ENCODE peak calls at places on chromosomes 3 and 15, in five cellular contexts. One of them, this sample, is unnamed.

GRCh38 chr3:58082047-58082446 is 73.8 kb downstream of the FLNB start:
- DNase-seq in caudate nucleus: no peak
- DNase-seq in activated T-helper 1 cell treated with anti-CD3 and anti-CD28 coated beads, Interleukin-12 subunit alpha, Interleukin-12 subunit beta, Interleukin-2, Interleukin-4 antibody, amounts not matched to agents 30 ng/mL and 10 ng/mL and 1 ng/mL, durations not matched to agents 14 hours and 24 hours and 36 hours: peak
- DNase-seq in B cell: no peak
- DNase-seq in fibroblast of pulmonary artery: peak
- DNase-seq in this sample: no peak

GRCh38 chr15:68578960-68579935 is at the start of gene CORO2B:
- DNase-seq in B cell: no peak
- DNase-seq in fibroblast of pulmonary artery: peak
- DNase-seq in activated T-helper 1 cell treated with anti-CD3 and anti-CD28 coated beads, Interleukin-12 subunit alpha, Interleukin-12 subunit beta, Interleukin-2, Interleukin-4 antibody, amounts not matched to agents 30 ng/mL and 10 ng/mL and 1 ng/mL, durations not matched to agents 14 hours and 24 hours and 36 hours: no peak
- DNase-seq in caudate nucleus: no peak
- DNase-seq in this sample: peak

GRCh38 chr15:48631191-48631770 is 14.2 kb downstream of the FBN1 start:
- DNase-seq in activated T-helper 1 cell treated with anti-CD3 and anti-CD28 coated beads, Interleukin-12 subunit alpha, Interleukin-12 subunit beta, Interleukin-2, Interleukin-4 antibody, amounts not matched to agents 30 ng/mL and 10 ng/mL and 1 ng/mL, durations not matched to agents 14 hours and 24 hours and 36 hours: no peak
- DNase-seq in B cell: no peak
- DNase-seq in fibroblast of pulmonary artery: peak
- DNase-seq in caudate nucleus: no peak
- DNase-seq in this sample: no peak

GRCh38 chr3:126985143-126985985 is 2.4 kb downstream of the PLXNA1 start:
- DNase-seq in caudate nucleus: no peak
- DNase-seq in B cell: no peak
- DNase-seq in fibroblast of pulmonary artery: no peak
- DNase-seq in activated T-helper 1 cell treated with anti-CD3 and anti-CD28 coated beads, Interleukin-12 subunit alpha, Interleukin-12 subunit beta, Interleukin-2, Interleukin-4 antibody, amounts not matched to agents 30 ng/mL and 10 ng/mL and 1 ng/mL, durations not matched to agents 14 hours and 24 hours and 36 hours: no peak
- DNase-seq in this sample: no peak

GRCh38 chr15:27482344-27482743 is 511.4 kb downstream of the GABRG3 start:
- DNase-seq in caudate nucleus: no peak
- DNase-seq in activated T-helper 1 cell treated with anti-CD3 and anti-CD28 coated beads, Interleukin-12 subunit alpha, Interleukin-12 subunit beta, Interleukin-2, Interleukin-4 antibody, amounts not matched to agents 30 ng/mL and 10 ng/mL and 1 ng/mL, durations not matched to agents 14 hours and 24 hours and 36 hours: no peak
- DNase-seq in B cell: no peak
- DNase-seq in fibroblast of pulmonary artery: no peak
- DNase-seq in this sample: no peak

GRCh38 chr3:32077260-32078084 is 28.9 kb upstream of the GPD1L start:
- DNase-seq in fibroblast of pulmonary artery: peak
- DNase-seq in B cell: no peak
- DNase-seq in caudate nucleus: no peak
- DNase-seq in activated T-helper 1 cell treated with anti-CD3 and anti-CD28 coated beads, Interleukin-12 subunit alpha, Interleukin-12 subunit beta, Interleukin-2, Interleukin-4 antibody, amounts not matched to agents 30 ng/mL and 10 ng/mL and 1 ng/mL, durations not matched to agents 14 hours and 24 hours and 36 hours: no peak
- DNase-seq in this sample: no peak

GRCh38 chr3:82586414-82586813 is 825.0 kb upstream of the GBE1 start:
- DNase-seq in B cell: no peak
- DNase-seq in caudate nucleus: no peak
- DNase-seq in activated T-helper 1 cell treated with anti-CD3 and anti-CD28 coated beads, Interleukin-12 subunit alpha, Interleukin-12 subunit beta, Interleukin-2, Interleukin-4 antibody, amounts not matched to agents 30 ng/mL and 10 ng/mL and 1 ng/mL, durations not matched to agents 14 hours and 24 hours and 36 hours: no peak
- DNase-seq in fibroblast of pulmonary artery: no peak
- DNase-seq in this sample: no peak

GRCh38 chr15:81611679-81612078 is 237.7 kb upstream of the TMC3 start:
- DNase-seq in fibroblast of pulmonary artery: no peak
- DNase-seq in B cell: no peak
- DNase-seq in activated T-helper 1 cell treated with anti-CD3 and anti-CD28 coated beads, Interleukin-12 subunit alpha, Interleukin-12 subunit beta, Interleukin-2, Interleukin-4 antibody, amounts not matched to agents 30 ng/mL and 10 ng/mL and 1 ng/mL, durations not matched to agents 14 hours and 24 hours and 36 hours: no peak
- DNase-seq in caudate nucleus: no peak
- DNase-seq in this sample: no peak

GRCh38 chr15:68789921-68790575 is 30.6 kb downstream of the ANP32A start:
- DNase-seq in caudate nucleus: no peak
- DNase-seq in fibroblast of pulmonary artery: peak
- DNase-seq in activated T-helper 1 cell treated with anti-CD3 and anti-CD28 coated beads, Interleukin-12 subunit alpha, Interleukin-12 subunit beta, Interleukin-2, Interleukin-4 antibody, amounts not matched to agents 30 ng/mL and 10 ng/mL and 1 ng/mL, durations not matched to agents 14 hours and 24 hours and 36 hours: no peak
- DNase-seq in B cell: no peak
- DNase-seq in this sample: no peak

GRCh38 chr3:111690242-111690641 is 95.1 kb upstream of the ZBED2 start:
- DNase-seq in fibroblast of pulmonary artery: no peak
- DNase-seq in B cell: no peak
- DNase-seq in activated T-helper 1 cell treated with anti-CD3 and anti-CD28 coated beads, Interleukin-12 subunit alpha, Interleukin-12 subunit beta, Interleukin-2, Interleukin-4 antibody, amounts not matched to agents 30 ng/mL and 10 ng/mL and 1 ng/mL, durations not matched to agents 14 hours and 24 hours and 36 hours: no peak
- DNase-seq in caudate nucleus: no peak
- DNase-seq in this sample: no peak

GRCh38 chr15:43229977-43230376 is 9.2 kb upstream of the EPB42 start:
- DNase-seq in caudate nucleus: no peak
- DNase-seq in fibroblast of pulmonary artery: no peak
- DNase-seq in B cell: no peak
- DNase-seq in activated T-helper 1 cell treated with anti-CD3 and anti-CD28 coated beads, Interleukin-12 subunit alpha, Interleukin-12 subunit beta, Interleukin-2, Interleukin-4 antibody, amounts not matched to agents 30 ng/mL and 10 ng/mL and 1 ng/mL, durations not matched to agents 14 hours and 24 hours and 36 hours: no peak
- DNase-seq in this sample: no peak

GRCh38 chr3:24128195-24129005 is 183.3 kb downstream of the NR1D2 start:
- DNase-seq in B cell: no peak
- DNase-seq in fibroblast of pulmonary artery: peak
- DNase-seq in caudate nucleus: no peak
- DNase-seq in activated T-helper 1 cell treated with anti-CD3 and anti-CD28 coated beads, Interleukin-12 subunit alpha, Interleukin-12 subunit beta, Interleukin-2, Interleukin-4 antibody, amounts not matched to agents 30 ng/mL and 10 ng/mL and 1 ng/mL, durations not matched to agents 14 hours and 24 hours and 36 hours: no peak
- DNase-seq in this sample: peak

GRCh38 chr3:39147711-39148115 is 5.7 kb downstream of the CSRNP1 start:
- DNase-seq in caudate nucleus: no peak
- DNase-seq in activated T-helper 1 cell treated with anti-CD3 and anti-CD28 coated beads, Interleukin-12 subunit alpha, Interleukin-12 subunit beta, Interleukin-2, Interleukin-4 antibody, amounts not matched to agents 30 ng/mL and 10 ng/mL and 1 ng/mL, durations not matched to agents 14 hours and 24 hours and 36 hours: peak
- DNase-seq in B cell: no peak
- DNase-seq in fibroblast of pulmonary artery: peak
- DNase-seq in this sample: no peak

GRCh38 chr3:50134367-50134766 is 20.8 kb upstream of the SEMA3F start:
- DNase-seq in B cell: no peak
- DNase-seq in activated T-helper 1 cell treated with anti-CD3 and anti-CD28 coated beads, Interleukin-12 subunit alpha, Interleukin-12 subunit beta, Interleukin-2, Interleukin-4 antibody, amounts not matched to agents 30 ng/mL and 10 ng/mL and 1 ng/mL, durations not matched to agents 14 hours and 24 hours and 36 hours: no peak
- DNase-seq in caudate nucleus: no peak
- DNase-seq in fibroblast of pulmonary artery: no peak
- DNase-seq in this sample: no peak

GRCh38 chr3:104952587-104952986 is 414.1 kb upstream of the ALCAM start:
- DNase-seq in caudate nucleus: no peak
- DNase-seq in B cell: no peak
- DNase-seq in activated T-helper 1 cell treated with anti-CD3 and anti-CD28 coated beads, Interleukin-12 subunit alpha, Interleukin-12 subunit beta, Interleukin-2, Interleukin-4 antibody, amounts not matched to agents 30 ng/mL and 10 ng/mL and 1 ng/mL, durations not matched to agents 14 hours and 24 hours and 36 hours: no peak
- DNase-seq in fibroblast of pulmonary artery: peak
- DNase-seq in this sample: peak

GRCh38 chr15:98776607-98777281 is 128.4 kb downstream of the IGF1R start:
- DNase-seq in fibroblast of pulmonary artery: peak
- DNase-seq in caudate nucleus: no peak
- DNase-seq in activated T-helper 1 cell treated with anti-CD3 and anti-CD28 coated beads, Interleukin-12 subunit alpha, Interleukin-12 subunit beta, Interleukin-2, Interleukin-4 antibody, amounts not matched to agents 30 ng/mL and 10 ng/mL and 1 ng/mL, durations not matched to agents 14 hours and 24 hours and 36 hours: no peak
- DNase-seq in B cell: no peak
- DNase-seq in this sample: no peak

GRCh38 chr15:88529021-88529630 is 17.4 kb downstream of the DET1 start:
- DNase-seq in B cell: no peak
- DNase-seq in activated T-helper 1 cell treated with anti-CD3 and anti-CD28 coated beads, Interleukin-12 subunit alpha, Interleukin-12 subunit beta, Interleukin-2, Interleukin-4 antibody, amounts not matched to agents 30 ng/mL and 10 ng/mL and 1 ng/mL, durations not matched to agents 14 hours and 24 hours and 36 hours: no peak
- DNase-seq in caudate nucleus: no peak
- DNase-seq in fibroblast of pulmonary artery: peak
- DNase-seq in this sample: no peak

GRCh38 chr3:49609815-49610214 is 55.5 kb downstream of the BSN start:
- DNase-seq in activated T-helper 1 cell treated with anti-CD3 and anti-CD28 coated beads, Interleukin-12 subunit alpha, Interleukin-12 subunit beta, Interleukin-2, Interleukin-4 antibody, amounts not matched to agents 30 ng/mL and 10 ng/mL and 1 ng/mL, durations not matched to agents 14 hours and 24 hours and 36 hours: no peak
- DNase-seq in B cell: no peak
- DNase-seq in caudate nucleus: no peak
- DNase-seq in fibroblast of pulmonary artery: no peak
- DNase-seq in this sample: no peak

GRCh38 chr15:86001200-86001599 is 78.5 kb upstream of the AGBL1 start:
- DNase-seq in caudate nucleus: no peak
- DNase-seq in activated T-helper 1 cell treated with anti-CD3 and anti-CD28 coated beads, Interleukin-12 subunit alpha, Interleukin-12 subunit beta, Interleukin-2, Interleukin-4 antibody, amounts not matched to agents 30 ng/mL and 10 ng/mL and 1 ng/mL, durations not matched to agents 14 hours and 24 hours and 36 hours: no peak
- DNase-seq in B cell: no peak
- DNase-seq in fibroblast of pulmonary artery: no peak
- DNase-seq in this sample: no peak

GRCh38 chr3:156551746-156552145 is 3.2 kb downstream of the SSR3 start:
- DNase-seq in fibroblast of pulmonary artery: peak
- DNase-seq in caudate nucleus: no peak
- DNase-seq in B cell: no peak
- DNase-seq in activated T-helper 1 cell treated with anti-CD3 and anti-CD28 coated beads, Interleukin-12 subunit alpha, Interleukin-12 subunit beta, Interleukin-2, Interleukin-4 antibody, amounts not matched to agents 30 ng/mL and 10 ng/mL and 1 ng/mL, durations not matched to agents 14 hours and 24 hours and 36 hours: no peak
- DNase-seq in this sample: peak

GRCh38 chr15:94453227-94453626 is 221.9 kb downstream of the MCTP2 start:
- DNase-seq in fibroblast of pulmonary artery: no peak
- DNase-seq in B cell: no peak
- DNase-seq in activated T-helper 1 cell treated with anti-CD3 and anti-CD28 coated beads, Interleukin-12 subunit alpha, Interleukin-12 subunit beta, Interleukin-2, Interleukin-4 antibody, amounts not matched to agents 30 ng/mL and 10 ng/mL and 1 ng/mL, durations not matched to agents 14 hours and 24 hours and 36 hours: no peak
- DNase-seq in caudate nucleus: no peak
- DNase-seq in this sample: no peak

GRCh38 chr3:10746684-10747083 is 69.3 kb upstream of the SLC6A11 start:
- DNase-seq in B cell: no peak
- DNase-seq in fibroblast of pulmonary artery: no peak
- DNase-seq in activated T-helper 1 cell treated with anti-CD3 and anti-CD28 coated beads, Interleukin-12 subunit alpha, Interleukin-12 subunit beta, Interleukin-2, Interleukin-4 antibody, amounts not matched to agents 30 ng/mL and 10 ng/mL and 1 ng/mL, durations not matched to agents 14 hours and 24 hours and 36 hours: no peak
- DNase-seq in caudate nucleus: no peak
- DNase-seq in this sample: no peak

GRCh38 chr3:195133462-195133861 is 137.5 kb downstream of the XXYLT1 start:
- DNase-seq in B cell: no peak
- DNase-seq in fibroblast of pulmonary artery: peak
- DNase-seq in caudate nucleus: no peak
- DNase-seq in activated T-helper 1 cell treated with anti-CD3 and anti-CD28 coated beads, Interleukin-12 subunit alpha, Interleukin-12 subunit beta, Interleukin-2, Interleukin-4 antibody, amounts not matched to agents 30 ng/mL and 10 ng/mL and 1 ng/mL, durations not matched to agents 14 hours and 24 hours and 36 hours: no peak
- DNase-seq in this sample: peak

GRCh38 chr3:36124118-36124796 is 256.0 kb upstream of the STAC start:
- DNase-seq in fibroblast of pulmonary artery: peak
- DNase-seq in activated T-helper 1 cell treated with anti-CD3 and anti-CD28 coated beads, Interleukin-12 subunit alpha, Interleukin-12 subunit beta, Interleukin-2, Interleukin-4 antibody, amounts not matched to agents 30 ng/mL and 10 ng/mL and 1 ng/mL, durations not matched to agents 14 hours and 24 hours and 36 hours: no peak
- DNase-seq in B cell: no peak
- DNase-seq in caudate nucleus: no peak
- DNase-seq in this sample: peak

GRCh38 chr3:187012609-187013051 is 82.3 kb downstream of the ST6GAL1 start:
- DNase-seq in B cell: peak
- DNase-seq in activated T-helper 1 cell treated with anti-CD3 and anti-CD28 coated beads, Interleukin-12 subunit alpha, Interleukin-12 subunit beta, Interleukin-2, Interleukin-4 antibody, amounts not matched to agents 30 ng/mL and 10 ng/mL and 1 ng/mL, durations not matched to agents 14 hours and 24 hours and 36 hours: peak
- DNase-seq in caudate nucleus: no peak
- DNase-seq in fibroblast of pulmonary artery: peak
- DNase-seq in this sample: no peak

GRCh38 chr15:88629071-88629470 is 7.9 kb downstream of the AEN start:
- DNase-seq in caudate nucleus: no peak
- DNase-seq in fibroblast of pulmonary artery: no peak
- DNase-seq in activated T-helper 1 cell treated with anti-CD3 and anti-CD28 coated beads, Interleukin-12 subunit alpha, Interleukin-12 subunit beta, Interleukin-2, Interleukin-4 antibody, amounts not matched to agents 30 ng/mL and 10 ng/mL and 1 ng/mL, durations not matched to agents 14 hours and 24 hours and 36 hours: no peak
- DNase-seq in B cell: no peak
- DNase-seq in this sample: no peak

GRCh38 chr3:116445291-116445841 is at the start of gene LSAMP:
- DNase-seq in B cell: no peak
- DNase-seq in fibroblast of pulmonary artery: peak
- DNase-seq in caudate nucleus: peak
- DNase-seq in activated T-helper 1 cell treated with anti-CD3 and anti-CD28 coated beads, Interleukin-12 subunit alpha, Interleukin-12 subunit beta, Interleukin-2, Interleukin-4 antibody, amounts not matched to agents 30 ng/mL and 10 ng/mL and 1 ng/mL, durations not matched to agents 14 hours and 24 hours and 36 hours: no peak
- DNase-seq in this sample: no peak

GRCh38 chr3:49276475-49277356 is at the start of gene C3orf62:
- DNase-seq in caudate nucleus: peak
- DNase-seq in fibroblast of pulmonary artery: peak
- DNase-seq in B cell: peak
- DNase-seq in activated T-helper 1 cell treated with anti-CD3 and anti-CD28 coated beads, Interleukin-12 subunit alpha, Interleukin-12 subunit beta, Interleukin-2, Interleukin-4 antibody, amounts not matched to agents 30 ng/mL and 10 ng/mL and 1 ng/mL, durations not matched to agents 14 hours and 24 hours and 36 hours: peak
- DNase-seq in this sample: peak

GRCh38 chr15:76163429-76164020 is 103.7 kb downstream of the TMEM266 start:
- DNase-seq in caudate nucleus: no peak
- DNase-seq in activated T-helper 1 cell treated with anti-CD3 and anti-CD28 coated beads, Interleukin-12 subunit alpha, Interleukin-12 subunit beta, Interleukin-2, Interleukin-4 antibody, amounts not matched to agents 30 ng/mL and 10 ng/mL and 1 ng/mL, durations not matched to agents 14 hours and 24 hours and 36 hours: no peak
- DNase-seq in fibroblast of pulmonary artery: peak
- DNase-seq in B cell: no peak
- DNase-seq in this sample: no peak

GRCh38 chr3:160771811-160772459 is 15.9 kb downstream of the PPM1L start:
- DNase-seq in fibroblast of pulmonary artery: no peak
- DNase-seq in activated T-helper 1 cell treated with anti-CD3 and anti-CD28 coated beads, Interleukin-12 subunit alpha, Interleukin-12 subunit beta, Interleukin-2, Interleukin-4 antibody, amounts not matched to agents 30 ng/mL and 10 ng/mL and 1 ng/mL, durations not matched to agents 14 hours and 24 hours and 36 hours: no peak
- DNase-seq in caudate nucleus: no peak
- DNase-seq in B cell: no peak
- DNase-seq in this sample: no peak

GRCh38 chr15:73959012-73959581 is 32.8 kb downstream of the LOXL1 start:
- DNase-seq in caudate nucleus: no peak
- DNase-seq in B cell: peak
- DNase-seq in activated T-helper 1 cell treated with anti-CD3 and anti-CD28 coated beads, Interleukin-12 subunit alpha, Interleukin-12 subunit beta, Interleukin-2, Interleukin-4 antibody, amounts not matched to agents 30 ng/mL and 10 ng/mL and 1 ng/mL, durations not matched to agents 14 hours and 24 hours and 36 hours: no peak
- DNase-seq in fibroblast of pulmonary artery: no peak
- DNase-seq in this sample: no peak

GRCh38 chr3:175208316-175208715 is 349.2 kb downstream of the NAALADL2 start:
- DNase-seq in caudate nucleus: no peak
- DNase-seq in fibroblast of pulmonary artery: peak
- DNase-seq in activated T-helper 1 cell treated with anti-CD3 and anti-CD28 coated beads, Interleukin-12 subunit alpha, Interleukin-12 subunit beta, Interleukin-2, Interleukin-4 antibody, amounts not matched to agents 30 ng/mL and 10 ng/mL and 1 ng/mL, durations not matched to agents 14 hours and 24 hours and 36 hours: no peak
- DNase-seq in B cell: no peak
- DNase-seq in this sample: no peak

GRCh38 chr3:38085943-38086324 is 46.9 kb downstream of the DLEC1 start:
- DNase-seq in fibroblast of pulmonary artery: no peak
- DNase-seq in activated T-helper 1 cell treated with anti-CD3 and anti-CD28 coated beads, Interleukin-12 subunit alpha, Interleukin-12 subunit beta, Interleukin-2, Interleukin-4 antibody, amounts not matched to agents 30 ng/mL and 10 ng/mL and 1 ng/mL, durations not matched to agents 14 hours and 24 hours and 36 hours: no peak
- DNase-seq in B cell: no peak
- DNase-seq in caudate nucleus: no peak
- DNase-seq in this sample: no peak

GRCh38 chr3:36911990-36912804 is 32.7 kb downstream of the TRANK1 start:
- DNase-seq in activated T-helper 1 cell treated with anti-CD3 and anti-CD28 coated beads, Interleukin-12 subunit alpha, Interleukin-12 subunit beta, Interleukin-2, Interleukin-4 antibody, amounts not matched to agents 30 ng/mL and 10 ng/mL and 1 ng/mL, durations not matched to agents 14 hours and 24 hours and 36 hours: peak
- DNase-seq in B cell: peak
- DNase-seq in caudate nucleus: no peak
- DNase-seq in fibroblast of pulmonary artery: peak
- DNase-seq in this sample: peak

GRCh38 chr3:123773681-123774431 is 110.3 kb downstream of the MYLK start:
- DNase-seq in caudate nucleus: peak
- DNase-seq in fibroblast of pulmonary artery: no peak
- DNase-seq in activated T-helper 1 cell treated with anti-CD3 and anti-CD28 coated beads, Interleukin-12 subunit alpha, Interleukin-12 subunit beta, Interleukin-2, Interleukin-4 antibody, amounts not matched to agents 30 ng/mL and 10 ng/mL and 1 ng/mL, durations not matched to agents 14 hours and 24 hours and 36 hours: no peak
- DNase-seq in B cell: no peak
- DNase-seq in this sample: peak

GRCh38 chr15:70344666-70345065 is 246.9 kb upstream of the TLE3 start:
- DNase-seq in caudate nucleus: no peak
- DNase-seq in B cell: no peak
- DNase-seq in fibroblast of pulmonary artery: no peak
- DNase-seq in activated T-helper 1 cell treated with anti-CD3 and anti-CD28 coated beads, Interleukin-12 subunit alpha, Interleukin-12 subunit beta, Interleukin-2, Interleukin-4 antibody, amounts not matched to agents 30 ng/mL and 10 ng/mL and 1 ng/mL, durations not matched to agents 14 hours and 24 hours and 36 hours: no peak
- DNase-seq in this sample: no peak

GRCh38 chr3:11568503-11569155 is 75.1 kb downstream of the VGLL4 start:
- DNase-seq in caudate nucleus: no peak
- DNase-seq in fibroblast of pulmonary artery: peak
- DNase-seq in B cell: no peak
- DNase-seq in activated T-helper 1 cell treated with anti-CD3 and anti-CD28 coated beads, Interleukin-12 subunit alpha, Interleukin-12 subunit beta, Interleukin-2, Interleukin-4 antibody, amounts not matched to agents 30 ng/mL and 10 ng/mL and 1 ng/mL, durations not matched to agents 14 hours and 24 hours and 36 hours: no peak
- DNase-seq in this sample: peak

GRCh38 chr3:55494976-55495375 is 7.9 kb upstream of the WNT5A start:
- DNase-seq in fibroblast of pulmonary artery: no peak
- DNase-seq in B cell: no peak
- DNase-seq in activated T-helper 1 cell treated with anti-CD3 and anti-CD28 coated beads, Interleukin-12 subunit alpha, Interleukin-12 subunit beta, Interleukin-2, Interleukin-4 antibody, amounts not matched to agents 30 ng/mL and 10 ng/mL and 1 ng/mL, durations not matched to agents 14 hours and 24 hours and 36 hours: no peak
- DNase-seq in caudate nucleus: no peak
- DNase-seq in this sample: no peak

GRCh38 chr3:138381950-138382715 is 33.8 kb downstream of the MRAS start:
- DNase-seq in activated T-helper 1 cell treated with anti-CD3 and anti-CD28 coated beads, Interleukin-12 subunit alpha, Interleukin-12 subunit beta, Interleukin-2, Interleukin-4 antibody, amounts not matched to agents 30 ng/mL and 10 ng/mL and 1 ng/mL, durations not matched to agents 14 hours and 24 hours and 36 hours: no peak
- DNase-seq in fibroblast of pulmonary artery: peak
- DNase-seq in caudate nucleus: no peak
- DNase-seq in B cell: no peak
- DNase-seq in this sample: peak

This sample was measured in stromal cell of bone marrow.